ENCODE peak calls at places on chromosomes 12 and 14, in seven cellular contexts. N is neural progenitor cell, T is adrenal gland, F is breast epithelium, Q is astrocyte of the spinal cord, W is upper lobe of right lung, A is fibroblast of lung. J is an unnamed sample.

GRCh38 chr14:65281991-65282908 is 130.3 kb upstream of the FUT8 start:
- DNase-seq in N (peak), T (no peak), F (no peak), Q (peak), W (no peak), A (peak), J (peak)

GRCh38 chr12:130815028-130815741 is 23.9 kb downstream of the STX2 start:
- DNase-seq in N (no peak), T (no peak), F (no peak), Q (no peak), W (no peak), A (no peak), J (no peak)

GRCh38 chr12:50979369-50980052 is 27.2 kb downstream of the HIGD1C start:
- DNase-seq in N (no peak), T (no peak), F (no peak), Q (no peak), W (no peak), A (no peak), J (no peak)

GRCh38 chr14:35578135-35578534 is 44.2 kb downstream of the INSM2 start:
- DNase-seq in N (no peak), T (no peak), F (no peak), Q (no peak), W (no peak), A (no peak), J (no peak)

GRCh38 chr12:114220311-114220710 is 185.6 kb downstream of the TBX5 start:
- DNase-seq in N (peak), T (no peak), F (no peak), Q (no peak), W (no peak), A (no peak), J (no peak)

GRCh38 chr12:130747867-130748740 is 32.0 kb upstream of the RIMBP2 start:
- DNase-seq in N (peak), T (peak), F (peak), Q (peak), W (peak), A (peak), J (peak)

GRCh38 chr12:129115558-129115957 is 262.3 kb downstream of the GLT1D1 start:
- DNase-seq in N (no peak), T (no peak), F (no peak), Q (no peak), W (no peak), A (no peak), J (no peak)

GRCh38 chr14:56745091-56745490 is 65.2 kb downstream of the OTX2 start:
- DNase-seq in N (no peak), T (no peak), F (no peak), Q (no peak), W (no peak), A (no peak), J (no peak)

GRCh38 chr12:27709932-27710591 is 570 bp upstream of the MRPS35 start:
- DNase-seq in N (no peak), T (peak), F (no peak), Q (peak), W (peak), A (peak), J (no peak)

GRCh38 chr12:2811791-2812190 is 677 bp upstream of the ITFG2 start:
- DNase-seq in N (no peak), T (no peak), F (no peak), Q (no peak), W (no peak), A (no peak), J (no peak)
- H3K4me3 ChIP-seq in N (peak), T (no peak), F (peak), Q (peak), W (peak), A (no peak), J (peak)

DNA sequence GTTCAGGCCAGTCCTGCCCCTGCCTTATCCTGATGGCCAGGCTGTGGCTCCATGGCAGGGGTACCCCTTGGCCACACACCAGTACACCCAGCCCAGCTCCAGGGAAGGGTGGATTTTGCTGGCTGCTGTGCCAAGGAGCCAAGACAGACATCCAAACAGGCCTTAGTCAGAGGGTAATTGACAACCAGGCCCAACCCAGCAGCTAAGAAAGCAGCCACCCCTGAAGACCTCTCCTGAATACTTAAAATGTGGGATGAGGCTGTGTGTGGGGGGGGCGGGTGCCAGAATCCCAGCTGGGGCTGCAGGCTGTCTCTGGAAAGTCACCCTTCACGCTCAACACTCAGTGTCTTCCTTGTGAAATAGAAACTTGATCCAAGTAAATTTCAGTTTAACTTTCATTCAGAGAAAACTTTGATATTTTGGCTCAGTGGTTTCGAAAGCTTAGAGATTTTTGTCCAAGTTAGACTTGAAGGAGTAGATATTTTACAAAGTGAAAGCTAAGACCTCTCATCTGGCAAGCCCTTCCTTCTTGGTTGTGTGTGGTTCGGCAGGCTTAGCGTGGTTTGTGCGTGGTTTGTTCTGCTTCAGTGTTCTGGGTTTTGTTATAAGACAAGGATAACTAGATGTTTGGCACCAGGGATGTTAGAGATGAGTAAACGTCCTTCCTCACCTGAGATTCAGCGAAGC is 5.1 kb downstream of the PAPLN start:
- DNase-seq in N (no peak), T (no peak), F (no peak), Q (no peak), W (no peak), A (peak), J (no peak)
- H3K4me3 ChIP-seq in N (no peak), T (no peak), F (no peak), Q (no peak), W (peak), A (no peak), J (no peak)

GRCh38 chr12:3751151-3752095 is 1.5 kb downstream of the CRACR2A start:
- DNase-seq in N (no peak), T (no peak), F (no peak), Q (no peak), W (no peak), A (no peak), J (no peak)
- H3K4me3 ChIP-seq in N (no peak), T (no peak), F (no peak), Q (no peak), W (no peak), A (no peak), J (no peak)

DNA sequence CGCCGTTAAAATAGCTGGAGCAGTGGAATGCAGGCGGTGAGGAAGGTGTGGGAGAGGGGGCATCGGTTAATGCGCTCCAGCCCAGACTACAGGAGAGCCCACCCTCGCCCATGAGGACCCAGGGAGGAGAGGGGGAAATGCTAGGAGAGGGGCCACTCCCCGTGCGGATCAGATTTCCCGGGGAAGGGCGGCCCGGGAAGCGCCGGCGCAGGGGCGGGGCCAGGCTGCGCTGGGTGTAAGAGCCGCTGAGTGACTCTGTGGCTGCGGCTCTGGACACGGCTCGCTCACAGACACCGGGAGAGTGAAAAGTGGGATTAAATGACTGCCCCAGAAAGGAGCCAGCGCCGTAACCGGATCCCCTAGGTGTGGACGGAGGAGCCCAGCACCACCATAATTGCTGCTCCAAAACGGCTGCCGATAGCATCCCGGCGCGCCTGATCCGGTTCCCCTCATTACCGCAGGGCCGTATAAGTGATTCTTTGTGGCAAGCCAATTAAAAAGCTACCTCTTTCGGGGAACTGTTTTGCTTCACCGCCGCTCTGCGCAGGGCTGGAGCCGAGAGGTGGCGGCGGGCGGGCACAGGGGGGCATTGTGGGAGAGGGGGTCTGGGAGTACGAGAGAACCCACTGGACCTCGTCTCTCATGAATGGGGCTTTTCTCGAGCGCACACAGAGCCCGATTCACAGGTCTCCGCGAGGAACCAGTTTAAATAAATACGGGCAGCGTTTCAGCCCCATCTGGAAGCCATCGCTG is 2.7 kb downstream of the COL2A1 start:
- DNase-seq in N (peak), T (peak), F (no peak), Q (peak), W (no peak), A (peak), J (no peak)
- H3K4me3 ChIP-seq in N (peak), T (no peak), F (peak), Q (peak), W (peak), A (peak), J (peak)

GRCh38 chr14:105064001-105064400 is 1.2 kb downstream of the GPR132 start:
- DNase-seq in N (no peak), T (no peak), F (no peak), Q (no peak), W (no peak), A (no peak), J (no peak)
- H3K4me3 ChIP-seq in N (no peak), T (no peak), F (peak), Q (no peak), W (peak), A (no peak), J (no peak)

DNA sequence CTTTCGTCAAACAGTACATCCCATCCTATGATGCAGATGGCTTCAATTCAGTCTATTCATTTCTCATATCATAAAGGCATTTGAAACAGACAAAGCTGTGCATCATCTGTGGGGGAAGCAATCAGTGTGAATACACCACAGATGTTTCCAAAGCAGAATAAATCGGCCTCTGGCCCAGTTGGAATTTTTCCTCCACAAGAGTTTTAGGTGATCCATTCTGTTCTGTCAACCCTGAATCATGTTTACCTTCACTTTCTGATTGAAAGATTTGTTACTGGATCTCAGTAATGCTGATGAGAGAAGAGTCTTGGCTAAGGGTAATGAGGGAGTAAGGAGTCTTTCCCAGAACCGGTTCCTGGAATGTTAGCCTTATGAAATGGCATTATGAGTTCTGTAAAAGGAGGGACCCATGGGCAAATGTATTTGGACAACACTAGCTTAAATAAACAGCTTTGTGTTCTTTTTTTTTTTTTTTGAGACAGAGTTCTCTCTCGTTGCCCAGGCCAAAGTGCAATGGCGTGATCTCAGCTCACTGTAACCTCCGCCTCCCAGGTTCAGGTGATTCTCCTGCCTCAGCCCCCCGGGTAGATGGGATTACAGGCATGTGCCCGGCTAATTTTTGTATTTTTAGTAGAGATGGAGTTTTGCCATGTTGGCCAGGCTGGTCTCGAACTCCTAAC is 62.5 kb downstream of the TPH2 start:
- DNase-seq in N (no peak), T (no peak), F (no peak), Q (no peak), W (no peak), A (no peak), J (no peak)
- H3K4me3 ChIP-seq in N (no peak), T (no peak), F (no peak), Q (no peak), W (no peak), A (no peak), J (no peak)

DNA sequence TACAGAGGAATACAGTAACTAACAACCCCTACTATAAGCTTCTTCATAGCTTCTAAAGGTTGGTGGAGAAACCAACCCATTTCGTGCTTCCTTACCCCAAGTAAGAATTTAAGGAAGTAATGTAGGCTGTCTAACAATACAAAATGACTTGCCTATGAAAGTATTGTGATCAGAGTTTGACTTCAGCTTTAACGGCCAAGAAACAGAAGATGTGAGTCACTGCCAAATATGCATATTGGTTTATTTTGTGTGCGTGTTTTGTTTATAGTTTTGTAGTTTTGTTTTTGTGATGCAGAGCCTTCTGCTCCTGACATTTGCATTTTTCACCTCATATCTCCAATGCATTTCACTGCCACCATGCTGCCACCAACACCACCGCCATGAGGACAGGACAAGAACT is 146.1 kb downstream of the FBXL14 start:
- DNase-seq in N (no peak), T (no peak), F (no peak), Q (no peak), W (no peak), A (peak), J (no peak)
- H3K4me3 ChIP-seq in N (no peak), T (no peak), F (no peak), Q (no peak), W (no peak), A (no peak), J (no peak)

DNA sequence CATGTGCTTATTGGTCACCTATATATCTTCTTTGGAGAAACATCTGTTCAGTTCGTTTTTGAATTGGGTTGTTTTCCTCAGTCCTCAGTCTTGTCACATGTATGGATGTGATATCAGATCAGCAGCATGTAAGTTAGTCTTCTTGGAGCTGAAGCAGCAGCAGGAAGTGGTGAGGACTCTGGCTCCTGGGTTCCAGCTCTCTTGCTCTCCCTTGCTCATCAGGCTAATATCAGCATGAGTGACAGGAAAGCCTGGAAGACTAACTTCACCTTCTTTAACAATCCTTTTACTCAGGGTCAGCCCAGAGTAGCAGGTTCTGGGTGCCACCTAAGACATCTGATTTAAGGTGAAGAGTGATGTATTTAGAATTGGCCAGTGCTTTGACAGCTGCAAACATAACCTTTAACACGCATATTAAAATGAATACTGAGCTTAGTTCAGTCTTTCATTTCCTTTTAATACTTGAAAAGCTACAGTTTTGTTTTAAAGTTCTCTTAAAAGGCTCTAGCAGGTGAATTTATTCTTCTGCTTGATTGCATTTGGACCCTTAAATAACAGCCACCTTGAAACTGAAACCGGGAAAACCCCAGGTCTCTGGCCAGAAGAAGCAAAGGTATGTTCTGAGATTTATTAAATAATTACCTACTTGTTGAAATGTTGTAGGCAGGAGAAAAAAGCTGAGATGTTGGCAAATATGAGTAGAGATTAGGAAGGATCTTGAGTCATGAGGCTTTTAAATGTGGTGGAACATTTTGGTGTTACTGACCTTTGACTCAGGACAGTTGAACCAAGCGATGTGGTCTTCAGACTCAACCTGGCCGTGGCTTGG is 54.3 kb downstream of the DRAM1 start:
- DNase-seq in N (no peak), T (no peak), F (no peak), Q (no peak), W (no peak), A (no peak), J (no peak)
- H3K4me3 ChIP-seq in N (no peak), T (no peak), F (no peak), Q (no peak), W (no peak), A (no peak), J (no peak)

DNA sequence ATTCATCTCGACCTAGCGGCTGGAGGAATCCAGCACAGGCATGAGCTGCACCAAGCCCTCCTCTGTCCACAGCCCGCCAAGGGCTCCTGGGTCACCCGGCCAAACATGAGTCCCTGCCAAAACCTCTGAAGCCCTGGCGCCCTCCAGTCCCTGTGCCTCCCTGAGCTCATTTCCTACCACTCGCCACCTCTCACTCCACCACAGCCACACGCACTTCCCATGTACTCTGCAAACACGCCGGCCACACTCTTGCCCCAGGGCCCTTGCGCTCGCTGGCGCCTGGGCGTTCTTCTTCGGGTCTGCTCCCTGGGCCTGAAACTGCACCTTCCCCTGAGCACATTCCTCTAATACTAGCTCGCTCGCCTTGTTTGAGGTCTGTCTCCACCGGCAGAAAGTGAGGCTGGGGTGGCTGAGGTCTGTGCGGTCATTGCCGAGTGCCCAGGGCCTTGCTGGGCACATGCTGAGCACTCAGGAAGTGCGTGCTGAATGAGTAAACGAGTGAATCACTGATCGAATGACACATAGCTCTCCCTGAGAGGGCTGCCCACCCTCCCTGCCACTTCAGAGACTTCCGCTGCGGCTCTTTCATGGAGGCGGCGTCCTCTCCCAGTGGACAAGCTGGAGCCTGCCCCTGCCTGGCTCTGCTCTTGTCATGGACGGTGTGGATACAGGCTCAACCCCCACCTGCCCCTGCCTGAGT is 33.7 kb upstream of the DLK1 start:
- DNase-seq in N (no peak), T (peak), F (peak), Q (peak), W (peak), A (peak), J (peak)
- H3K4me3 ChIP-seq in N (no peak), T (no peak), F (no peak), Q (peak), W (no peak), A (no peak), J (no peak)

GRCh38 chr12:90026516-90026915 is 317.9 kb upstream of the ATP2B1 start:
- DNase-seq in N (no peak), T (no peak), F (no peak), Q (no peak), W (no peak), A (no peak), J (no peak)

GRCh38 chr12:90027041-90027440 is 318.4 kb upstream of the ATP2B1 start:
- DNase-seq in N (no peak), T (no peak), F (no peak), Q (no peak), W (no peak), A (no peak), J (no peak)

GRCh38 chr12:90021729-90022249 is 313.2 kb upstream of the ATP2B1 start:
- DNase-seq in N (no peak), T (no peak), F (no peak), Q (no peak), W (no peak), A (no peak), J (no peak)

GRCh38 chr12:90023207-90023870 is 314.7 kb upstream of the ATP2B1 start:
- DNase-seq in N (no peak), T (no peak), F (no peak), Q (no peak), W (no peak), A (no peak), J (no peak)

GRCh38 chr12:90024261-90024660 is 315.6 kb upstream of the ATP2B1 start:
- DNase-seq in N (no peak), T (no peak), F (no peak), Q (no peak), W (no peak), A (peak), J (no peak)
- H3K4me3 ChIP-seq in N (no peak), T (no peak), F (no peak), Q (no peak), W (no peak), A (no peak), J (no peak)